ENCODE peak calls at places on chromosomes 4 and X, in eight cellular contexts. V is CD4-positive, alpha-beta T cell; B is endothelial cell of umbilical vein; H is sigmoid colon; P is cardiac fibroblast; M is tibial artery; K is thyroid gland; J is heart left ventricle. Q is an unnamed sample.

GRCh38 chr4:115278830-115279229 is 165.4 kb upstream of the NDST4 start:
- DNase-seq in H (no peak), J (no peak), V (no peak), K (no peak), M (no peak), B (no peak), P (no peak), Q (no peak)

GRCh38 chrX:119655125-119655524 is 37.8 kb downstream of the SEPTIN6 start:
- DNase-seq in K (no peak), M (no peak), V (peak; percentile 69), B (peak; percentile 84), H (no peak), J (peak; percentile 41), P (peak; percentile 96), Q (peak; percentile 25)

GRCh38 chr4:123469696-123470095 is 73.1 kb downstream of the SPRY1 start:
- DNase-seq in J (no peak), K (no peak), B (no peak), P (no peak), V (no peak), M (no peak), H (no peak), Q (no peak)

GRCh38 chr4:68184923-68185322 is 55.3 kb upstream of the TMPRSS11F start:
- DNase-seq in V (no peak), B (no peak), P (no peak), H (no peak), M (no peak), J (no peak), K (no peak), Q (no peak)

GRCh38 chr4:36255575-36255974 is 11.3 kb upstream of the ARAP2 start:
- DNase-seq in H (no peak), K (no peak), B (no peak), J (no peak), P (no peak), M (no peak), V (peak; percentile 39), Q (no peak)

GRCh38 chr4:181018472-181018871 is 1224.7 kb upstream of the TENM3 start:
- DNase-seq in P (no peak), H (no peak), B (no peak), J (no peak), K (no peak), M (no peak), V (no peak), Q (no peak)

GRCh38 chrX:153909024-153909979 is 4.8 kb downstream of the AVPR2 start:
- DNase-seq in H (peak; percentile 61), J (peak; percentile 42), P (no peak), K (no peak), V (no peak), B (no peak), M (no peak), Q (no peak)

GRCh38 chrX:143873343-143873742 is 10.5 kb upstream of the UBE2NL start:
- DNase-seq in J (no peak), H (no peak), M (no peak), K (no peak), B (no peak), V (no peak), P (peak; percentile 54), Q (no peak)

GRCh38 chr4:77566148-77566547 is 39.5 kb upstream of the CXCL13 start:
- DNase-seq in M (no peak), P (no peak), V (no peak), K (no peak), H (no peak), J (no peak), B (no peak), Q (no peak)

GRCh38 chr4:64079316-64079715 is 329.9 kb downstream of the TECRL start:
- DNase-seq in M (no peak), H (no peak), V (no peak), P (no peak), K (no peak), J (no peak), B (no peak), Q (no peak)

GRCh38 chr4:12120968-12121367 is 692.3 kb upstream of the HS3ST1 start:
- DNase-seq in V (no peak), B (no peak), H (no peak), P (no peak), M (no peak), J (no peak), K (no peak), Q (no peak)

GRCh38 chrX:136766785-136767103 is 14.0 kb downstream of the ARHGEF6 start:
- DNase-seq in J (peak; percentile 24), V (no peak), K (no peak), M (no peak), P (no peak), B (no peak), H (no peak), Q (no peak)

GRCh38 chrX:136768469-136769084 is 12.2 kb downstream of the ARHGEF6 start:
- DNase-seq in M (peak; percentile 77), V (no peak), H (peak; percentile 73), P (peak; percentile 92), K (peak; percentile 5), B (no peak), J (peak; percentile 25), Q (no peak)

GRCh38 chrX:136764206-136764605 is 16.5 kb downstream of the ARHGEF6 start:
- DNase-seq in B (no peak), M (no peak), K (no peak), V (no peak), P (no peak), J (no peak), H (no peak), Q (no peak)

GRCh38 chrX:136765957-136766356 is 14.8 kb downstream of the ARHGEF6 start:
- DNase-seq in K (no peak), M (no peak), B (no peak), J (no peak), V (no peak), P (peak; percentile 7), H (no peak), Q (no peak)

GRCh38 chrX:136767104-136767941 is 13.4 kb downstream of the ARHGEF6 start:
- DNase-seq in J (peak; percentile 73), M (peak; percentile 64), B (peak; percentile 45), P (peak; percentile 56), V (peak; percentile 37), H (peak; percentile 87), K (peak; percentile 59), Q (no peak)
- TF ChIP-seq CTCF in J (peak; percentile 26), M (peak; percentile 35), B (no peak), P (peak; percentile 15), V (no peak), H (peak; percentile 17), K (no peak), Q (no peak)

DNA sequence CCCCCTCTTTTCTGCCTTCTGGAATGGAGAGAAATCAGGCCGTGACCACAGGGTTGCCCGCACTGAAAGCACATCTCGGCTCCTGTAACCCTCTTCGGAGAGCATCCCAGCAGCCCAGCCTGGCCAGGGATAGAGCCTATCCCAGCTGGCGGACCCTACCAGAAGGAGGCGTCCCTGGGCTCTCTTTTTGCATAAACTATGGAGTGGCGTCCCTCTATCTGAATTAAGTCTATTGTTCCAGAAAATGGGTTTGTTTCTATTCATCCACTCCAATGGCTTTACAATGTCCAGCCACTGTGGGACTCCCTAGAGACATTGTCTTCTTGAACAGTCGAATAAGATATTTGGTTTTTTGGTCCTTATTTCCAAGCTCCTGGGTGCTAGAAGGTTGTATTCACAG is 689 bp upstream of the NHSL2 start:
- DNase-seq in B (no peak), J (no peak), P (no peak), V (no peak), H (peak; percentile 79), K (no peak), M (peak; percentile 27), Q (no peak)
- TF ChIP-seq CTCF in B (no peak), J (peak; percentile 19), P (peak; percentile 9), V (no peak), H (peak; percentile 16), K (no peak), M (no peak), Q (no peak)

DNA sequence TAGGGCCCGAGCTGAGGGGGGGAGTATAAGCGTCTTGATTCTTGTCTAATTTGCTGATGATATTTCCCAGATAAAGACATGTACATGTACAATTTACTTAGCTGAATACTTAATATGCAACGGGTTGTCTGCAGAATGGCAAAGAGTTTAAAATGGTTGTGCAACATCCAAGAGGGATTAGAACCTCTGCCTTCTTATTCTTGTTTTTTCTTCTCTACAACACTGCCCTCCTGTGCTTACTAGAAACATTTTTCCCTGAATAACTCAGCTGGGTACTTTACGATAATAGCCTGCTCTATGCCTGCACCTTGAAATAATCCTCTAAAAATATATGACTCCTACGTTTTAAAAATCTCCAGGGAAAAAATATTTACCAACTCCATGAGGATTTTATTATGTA is 41.8 kb downstream of the INTS12 start:
- DNase-seq in J (no peak), V (no peak), H (no peak), K (no peak), B (peak; percentile 1), P (peak; percentile 62), M (no peak), Q (no peak)
- TF ChIP-seq CTCF in J (peak; percentile 27), V (no peak), H (no peak), K (no peak), B (no peak), P (peak; percentile 14), M (no peak), Q (no peak)

GRCh38 chrX:141278306-141278705 is 36.0 kb upstream of the SPANXC start:
- DNase-seq in B (peak; percentile 29), H (no peak), J (no peak), K (peak; percentile 7), M (no peak), P (peak; percentile 42), V (no peak), Q (no peak)
- TF ChIP-seq CTCF in B (peak; percentile 59), H (no peak), J (peak; percentile 23), K (no peak), M (peak; percentile 33), P (peak; percentile 66), V (no peak), Q (no peak)

DNA sequence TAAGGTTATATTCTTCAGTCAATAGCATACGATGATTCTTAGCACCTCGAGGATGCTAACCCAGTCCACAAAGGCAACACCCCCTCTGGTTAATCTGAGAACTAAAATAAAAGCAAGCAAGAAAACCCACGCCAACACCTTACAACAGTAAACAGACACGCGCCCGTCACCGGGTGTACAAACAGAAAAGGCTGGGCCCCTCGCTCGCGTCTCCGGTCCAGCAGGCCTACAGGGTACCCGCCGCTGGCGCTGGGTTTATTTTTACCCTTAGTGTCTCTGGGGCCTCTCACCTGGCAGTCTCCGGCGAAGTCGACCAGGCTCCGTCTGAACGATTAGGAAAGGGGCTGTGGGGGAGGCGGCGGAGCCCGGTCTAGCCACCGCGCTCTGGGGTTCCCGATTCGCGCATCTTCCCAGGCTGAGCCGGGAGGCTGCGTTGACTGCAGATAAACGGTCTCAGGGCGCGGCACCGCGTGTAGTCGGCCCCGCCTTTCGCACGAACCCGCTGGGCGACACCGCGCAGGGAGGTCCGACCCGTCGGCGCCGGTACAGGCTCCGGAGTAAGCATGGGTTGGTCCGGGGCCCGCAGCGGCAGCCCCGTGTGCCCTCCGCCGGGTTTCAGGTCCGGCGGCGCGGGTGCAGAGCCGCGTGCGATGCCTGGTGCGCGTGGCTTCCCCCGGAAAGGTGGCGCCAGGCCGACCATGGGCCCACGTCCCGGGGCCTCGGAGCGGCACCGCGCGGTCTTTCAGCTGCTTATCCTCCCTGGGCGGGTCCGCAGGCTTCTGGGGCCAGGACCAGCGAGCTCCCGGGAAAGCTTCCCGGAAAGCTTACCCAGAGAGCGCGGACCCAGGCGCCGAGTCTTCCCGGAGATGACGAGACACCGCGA is at the start of gene SLC9B2:
- DNase-seq in H (peak; percentile 86), V (peak; percentile 43), J (peak; percentile 64), K (peak; percentile 53), B (peak; percentile 74), M (peak; percentile 64), P (peak; percentile 71), Q (peak; percentile 30)
- TF ChIP-seq CTCF in H (no peak), V (no peak), J (no peak), K (no peak), B (no peak), M (no peak), P (peak; percentile 19), Q (no peak)

Q was measured in omental fat pad.